ENCODE peak calls at places on chromosome 15, in eight cellular contexts. R is neural crest cell, G is mesothelial cell of epicardium, Z is GM20000, C is HFFc6, I is stomach, K is B cell, N is astrocyte of the spinal cord. L is an unnamed sample.

GRCh38 chr15:27769652-27770051 is 329.5 kb downstream of the OCA2 start:
- DNase-seq in R (no peak), G (no peak), Z (no peak), C (no peak), I (no peak), K (no peak), N (no peak), L (no peak)

GRCh38 chr15:101070502-101071273 is 151.5 kb downstream of the LRRK1 start:
- DNase-seq in R (no peak), G (no peak), Z (no peak), C (peak; percentile 73), I (no peak), K (no peak), N (peak; percentile 85), L (no peak)

GRCh38 chr15:60534051-60534450 is 55.1 kb upstream of the ICE2 start:
- DNase-seq in R (no peak), G (no peak), Z (no peak), C (no peak), I (no peak), K (no peak), N (no peak), L (no peak)

GRCh38 chr15:73954188-73955145 is 28.2 kb downstream of the LOXL1 start:
- DNase-seq in R (no peak), G (no peak), Z (no peak), C (no peak), I (no peak), K (no peak), N (no peak), L (no peak)

GRCh38 chr15:81196576-81197254 is at the start of gene IL16:
- DNase-seq in R (no peak), G (no peak), Z (no peak), C (no peak), I (no peak), K (no peak), N (no peak), L (no peak)

GRCh38 chr15:40660686-40661085 is 34.3 kb upstream of the RAD51 start:
- DNase-seq in R (no peak), G (no peak), Z (no peak), C (no peak), I (no peak), K (no peak), N (no peak), L (no peak)

GRCh38 chr15:96977886-96978285 is 647.4 kb downstream of the NR2F2 start:
- DNase-seq in R (no peak), G (no peak), Z (no peak), C (no peak), I (no peak), K (no peak), N (no peak), L (no peak)

GRCh38 chr15:40338041-40338657 is 2.6 kb downstream of the CCDC9B start:
- DNase-seq in R (peak; percentile 79), G (peak; percentile 67), Z (peak; percentile 92), C (no peak), I (peak; percentile 74), K (peak; percentile 86), N (peak; percentile 65), L (peak; percentile 97)

GRCh38 chr15:92167413-92167950 is 226.2 kb upstream of the ST8SIA2 start:
- DNase-seq in R (no peak), G (no peak), Z (no peak), C (no peak), I (no peak), K (no peak), N (no peak), L (no peak)

GRCh38 chr15:58038426-58039106 is 26.9 kb downstream of the ALDH1A2 start:
- DNase-seq in R (no peak), G (no peak), Z (no peak), C (no peak), I (peak; percentile 52), K (no peak), N (peak; percentile 70), L (no peak)

GRCh38 chr15:57095896-57096295 is 177.5 kb downstream of the TCF12 start:
- DNase-seq in R (no peak), G (no peak), Z (no peak), C (no peak), I (no peak), K (no peak), N (no peak), L (no peak)

GRCh38 chr15:67174864-67175573 is 79.4 kb downstream of the AAGAB start:
- DNase-seq in R (no peak), G (no peak), Z (no peak), C (no peak), I (peak; percentile 44), K (no peak), N (no peak), L (no peak)

GRCh38 chr15:35321926-35322325 is 224.0 kb downstream of the DPH6 start:
- DNase-seq in R (no peak), G (no peak), Z (no peak), C (no peak), I (no peak), K (no peak), N (no peak), L (no peak)

GRCh38 chr15:44782516-44782915 is 46.2 kb downstream of the TRIM69 start:
- DNase-seq in R (no peak), G (no peak), Z (no peak), C (no peak), I (no peak), K (no peak), N (peak; percentile 11), L (no peak)

GRCh38 chr15:69627548-69628158 is 175.0 kb downstream of the RPLP1 start:
- DNase-seq in R (no peak), G (no peak), Z (no peak), C (no peak), I (no peak), K (no peak), N (no peak), L (no peak)

GRCh38 chr15:47945869-47946666 is 174.7 kb upstream of the SLC24A5 start:
- DNase-seq in R (no peak), G (no peak), Z (no peak), C (no peak), I (no peak), K (no peak), N (no peak), L (no peak)

GRCh38 chr15:25545889-25546288 is 107.1 kb upstream of the UBE3A start:
- DNase-seq in R (no peak), G (no peak), Z (no peak), C (no peak), I (no peak), K (no peak), N (no peak), L (no peak)

GRCh38 chr15:80934761-80935221 is 54.8 kb downstream of the MESD start:
- DNase-seq in R (no peak), G (no peak), Z (no peak), C (peak; percentile 28), I (no peak), K (no peak), N (peak; percentile 39), L (no peak)

GRCh38 chr15:89042387-89042786 is 45.9 kb upstream of the ABHD2 start:
- DNase-seq in R (no peak), G (no peak), Z (no peak), C (no peak), I (no peak), K (no peak), N (no peak), L (no peak)

GRCh38 chr15:68930268-68931022 is at the start of gene SPESP1:
- DNase-seq in R (no peak), G (no peak), Z (no peak), C (no peak), I (peak; percentile 49), K (peak; percentile 33), N (peak; percentile 52), L (no peak)

GRCh38 chr15:88939486-88939806 is 26.3 kb upstream of the MFGE8 start:
- DNase-seq in R (no peak), G (no peak), Z (no peak), C (no peak), I (no peak), K (no peak), N (no peak), L (no peak)

GRCh38 chr15:89226359-89227221 is 5.2 kb upstream of the RLBP1 start:
- DNase-seq in R (no peak), G (no peak), Z (no peak), C (no peak), I (no peak), K (no peak), N (no peak), L (no peak)

GRCh38 chr15:25239471-25240345 is 199.1 kb downstream of the UBE3A start:
- DNase-seq in R (no peak), G (no peak), Z (no peak), C (no peak), I (no peak), K (no peak), N (no peak), L (no peak)

GRCh38 chr15:34620122-34620521 is 36.7 kb upstream of the GOLGA8B start:
- DNase-seq in R (no peak), G (no peak), Z (no peak), C (no peak), I (no peak), K (no peak), N (no peak), L (no peak)

GRCh38 chr15:69576035-69576526 is 123.5 kb downstream of the RPLP1 start:
- DNase-seq in R (peak; percentile 29), G (no peak), Z (peak; percentile 42), C (no peak), I (peak; percentile 74), K (peak; percentile 74), N (no peak), L (peak; percentile 38)

GRCh38 chr15:68666120-68666811 is 87.5 kb downstream of the CORO2B start:
- DNase-seq in R (no peak), G (peak; percentile 20), Z (no peak), C (no peak), I (no peak), K (no peak), N (no peak), L (no peak)

GRCh38 chr15:66006986-66007385 is 137.7 kb downstream of the RAB11A start:
- DNase-seq in R (no peak), G (no peak), Z (no peak), C (peak; percentile 4), I (no peak), K (no peak), N (peak; percentile 8), L (no peak)

GRCh38 chr15:85168642-85169173 is 187.1 kb downstream of the PDE8A start:
- DNase-seq in R (peak; percentile 11), G (no peak), Z (peak; percentile 56), C (no peak), I (peak; percentile 82), K (peak; percentile 41), N (peak; percentile 14), L (no peak)
- TF ChIP-seq CTCF in R (peak; percentile 71), G (peak; percentile 61), Z (no peak), C (peak; percentile 84), I (peak; percentile 47), K (peak; percentile 55), N (peak; percentile 60), L (peak; percentile 46)

GRCh38 chr15:99961011-99961441 is 227.8 kb upstream of the LYSMD4 start:
- DNase-seq in R (no peak), G (peak; percentile 33), Z (no peak), C (no peak), I (no peak), K (no peak), N (peak; percentile 49), L (no peak)
- TF ChIP-seq CTCF in R (peak; percentile 51), G (no peak), Z (no peak), C (peak; percentile 35), I (no peak), K (no peak), N (peak; percentile 37), L (no peak)

GRCh38 chr15:42796955-42797779 is 60.2 kb upstream of the CDAN1 start:
- DNase-seq in R (no peak), G (no peak), Z (no peak), C (no peak), I (no peak), K (no peak), N (peak; percentile 19), L (no peak)
- TF ChIP-seq CTCF in R (peak; percentile 18), G (no peak), Z (no peak), C (peak; percentile 56), I (no peak), K (no peak), N (no peak), L (peak; percentile 33)

GRCh38 chr15:42591238-42591936 is 16.0 kb downstream of the STARD9 start:
- DNase-seq in R (no peak), G (no peak), Z (no peak), C (peak; percentile 67), I (no peak), K (no peak), N (peak; percentile 67), L (no peak)
- TF ChIP-seq CTCF in R (peak; percentile 46), G (no peak), Z (peak; percentile 10), C (peak; percentile 69), I (peak; percentile 46), K (peak; percentile 23), N (peak; percentile 31), L (peak; percentile 6)

L was measured in D721Med.